ENCODE peak calls at places on chromosome 9, in four cellular contexts. R is esophagus squamous epithelium, X is fibroblast of lung, D is ascending aorta. J is an unnamed sample.
A peak's percentile ranks its signal among the peaks of the same experiment; 100 is the strongest.

GRCh38 chr9:86352440-86353106 is 1.6 kb downstream of the TUT7 start:
- DNase-seq in D (no peak), X (peak; percentile 36), R (no peak), J (no peak)

GRCh38 chr9:113463418-113464285 is at the start of gene RGS3:
- DNase-seq in X (no peak), D (peak; percentile 37), R (no peak), J (no peak)

GRCh38 chr9:16594787-16595186 is 275.7 kb downstream of the BNC2 start:
- DNase-seq in R (no peak), X (no peak), D (no peak), J (no peak)

GRCh38 chr9:118088075-118088474 is 383.9 kb downstream of the TLR4 start:
- DNase-seq in D (no peak), X (no peak), R (no peak), J (no peak)

GRCh38 chr9:107049825-107050184 is 186.8 kb downstream of the ZNF462 start:
- DNase-seq in R (no peak), D (no peak), X (no peak), J (no peak)

GRCh38 chr9:34377402-34377741 is 674 bp upstream of the MYORG start:
- DNase-seq in R (no peak), X (no peak), D (no peak), J (no peak)

GRCh38 chr9:114611516-114612271 is 603 bp downstream of the TMEM268 start:
- DNase-seq in X (peak; percentile 80), R (no peak), D (no peak), J (no peak)

GRCh38 chr9:73079326-73079725 is 72.3 kb upstream of the ANXA1 start:
- DNase-seq in R (no peak), X (no peak), D (no peak), J (no peak)

GRCh38 chr9:77847626-77848025 is 184.0 kb downstream of the GNAQ start:
- DNase-seq in D (no peak), R (no peak), X (no peak), J (no peak)

GRCh38 chr9:115022760-115023434 is 92.5 kb upstream of the TNFSF8 start:
- DNase-seq in X (peak; percentile 35), D (no peak), R (no peak), J (peak; percentile 50)

GRCh38 chr9:117412006-117412715 is 2.7 kb downstream of the ASTN2 start:
- DNase-seq in X (no peak), R (no peak), D (no peak), J (no peak)

GRCh38 chr9:99103909-99104458 is 929 bp upstream of the TGFBR1 start:
- DNase-seq in X (peak; percentile 32), R (no peak), D (no peak), J (peak; percentile 16)

GRCh38 chr9:107034831-107035230 is 171.9 kb downstream of the ZNF462 start:
- DNase-seq in R (no peak), X (no peak), D (no peak), J (no peak)

GRCh38 chr9:120950421-120951388 is 24.1 kb upstream of the TRAF1 start:
- DNase-seq in D (no peak), R (no peak), X (no peak), J (no peak)

GRCh38 chr9:3401556-3401955 is 124.2 kb downstream of the RFX3 start:
- DNase-seq in D (no peak), X (no peak), R (no peak), J (no peak)

GRCh38 chr9:134549336-134549735 is 92.3 kb upstream of the COL5A1 start:
- DNase-seq in R (no peak), X (no peak), D (no peak), J (no peak)

GRCh38 chr9:135242406-135242805 is 154.9 kb downstream of the OLFM1 start:
- DNase-seq in X (no peak), D (no peak), R (no peak), J (no peak)

GRCh38 chr9:128685636-128686489 is 3.2 kb upstream of the SET start:
- DNase-seq in X (peak; percentile 26), D (no peak), R (no peak), J (no peak)

GRCh38 chr9:33129886-33130284 is 37.3 kb downstream of the B4GALT1 start:
- DNase-seq in D (no peak), X (no peak), R (no peak), J (no peak)

GRCh38 chr9:93431498-93432105 is 19.9 kb upstream of the FAM120A start:
- DNase-seq in X (no peak), D (no peak), R (no peak), J (no peak)

GRCh38 chr9:93422987-93423386 is 28.5 kb upstream of the FAM120A start:
- DNase-seq in D (no peak), R (no peak), X (peak; percentile 19), J (no peak)

GRCh38 chr9:93432964-93433363 is 18.5 kb upstream of the FAM120A start:
- DNase-seq in D (no peak), R (no peak), X (no peak), J (no peak)

DNA sequence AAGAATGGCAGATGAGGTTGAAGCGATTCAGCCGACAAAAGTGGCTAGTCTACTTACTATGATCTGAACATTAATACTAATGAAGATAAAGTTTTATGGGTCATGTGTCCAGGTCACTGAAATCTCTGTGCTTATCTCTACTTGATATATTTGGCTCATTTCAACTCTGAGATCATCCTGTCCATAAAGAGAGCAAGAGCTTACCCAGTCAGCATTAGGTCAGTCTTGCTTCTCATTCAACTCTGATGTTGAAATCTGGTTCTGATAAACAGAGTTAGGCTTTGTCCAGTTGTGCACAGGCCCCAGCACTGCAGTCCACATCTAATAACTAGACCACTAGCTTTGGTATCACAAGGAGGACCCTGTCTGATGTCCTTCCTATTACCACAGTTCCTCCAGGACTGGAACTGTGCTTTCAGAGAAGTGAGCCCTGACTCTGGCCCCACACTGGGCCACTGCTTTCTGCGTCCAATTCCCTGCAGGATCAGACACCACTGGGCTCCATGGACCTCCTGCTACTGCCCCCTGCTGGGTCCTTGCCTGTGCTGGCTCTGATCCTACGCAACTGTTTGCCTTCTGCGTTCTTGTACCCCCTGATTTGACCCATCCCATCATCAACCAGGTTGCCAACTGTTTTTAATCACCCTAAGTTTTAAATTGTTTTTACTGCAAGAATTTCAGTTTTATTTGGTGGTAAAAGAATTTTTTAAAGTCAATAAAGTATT is 23.7 kb upstream of the FAM120A start:
- DNase-seq in X (no peak), D (no peak), R (no peak), J (no peak)
- TF ChIP-seq CTCF in X (peak; percentile 23), D (no peak), R (no peak), J (peak; percentile 9)

GRCh38 chr9:131776473-131776872 is 36.6 kb upstream of the RAPGEF1 start:
- DNase-seq in D (no peak), R (no peak), X (peak; percentile 44), J (no peak)
- TF ChIP-seq CTCF in D (no peak), R (no peak), X (no peak), J (no peak)

GRCh38 chr9:109518621-109519335 is 20.7 kb upstream of the PTPN3 start:
- DNase-seq in R (no peak), X (no peak), D (no peak), J (no peak)

GRCh38 chr9:109519366-109519765 is 21.3 kb upstream of the PTPN3 start:
- DNase-seq in D (no peak), X (no peak), R (no peak), J (no peak)

GRCh38 chr9:109517798-109518435 is 19.8 kb upstream of the PTPN3 start:
- DNase-seq in D (no peak), X (no peak), R (no peak), J (no peak)

DNA sequence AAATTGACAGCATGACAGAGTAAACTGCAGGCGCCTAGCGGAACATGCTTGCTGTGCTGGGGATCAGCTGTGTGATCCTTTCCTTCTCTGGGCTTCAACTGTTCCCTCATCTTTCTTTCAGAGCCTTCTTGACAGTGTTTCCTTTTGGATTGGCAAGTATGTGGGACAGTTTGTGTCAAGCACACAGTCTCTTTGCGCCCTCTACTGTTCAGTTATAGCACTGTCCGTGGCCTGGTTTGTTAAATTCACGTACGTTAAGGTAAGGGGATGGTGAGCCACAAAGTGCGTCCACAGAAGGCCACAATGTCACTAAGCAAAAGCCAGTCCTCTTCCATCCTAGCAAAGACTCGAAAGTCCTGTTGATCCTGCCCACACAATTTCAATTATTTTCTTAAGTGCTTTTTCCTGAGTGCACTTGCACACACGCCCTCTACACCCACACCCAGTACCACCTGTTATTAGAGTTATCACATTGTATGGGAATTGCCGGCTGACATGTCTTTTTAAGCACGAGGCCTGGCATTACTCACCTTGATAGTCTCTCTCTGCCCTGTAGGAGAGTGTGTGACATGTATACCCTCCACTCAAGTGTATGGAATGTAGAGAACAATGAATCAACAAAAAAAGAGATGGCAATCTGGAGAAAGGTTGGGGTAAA is 22.5 kb upstream of the PTPN3 start:
- DNase-seq in R (no peak), D (no peak), X (peak; percentile 76), J (peak; percentile 41)
- TF ChIP-seq CTCF in R (peak; percentile 86), D (peak; percentile 87), X (peak; percentile 96), J (peak; percentile 94)

DNA sequence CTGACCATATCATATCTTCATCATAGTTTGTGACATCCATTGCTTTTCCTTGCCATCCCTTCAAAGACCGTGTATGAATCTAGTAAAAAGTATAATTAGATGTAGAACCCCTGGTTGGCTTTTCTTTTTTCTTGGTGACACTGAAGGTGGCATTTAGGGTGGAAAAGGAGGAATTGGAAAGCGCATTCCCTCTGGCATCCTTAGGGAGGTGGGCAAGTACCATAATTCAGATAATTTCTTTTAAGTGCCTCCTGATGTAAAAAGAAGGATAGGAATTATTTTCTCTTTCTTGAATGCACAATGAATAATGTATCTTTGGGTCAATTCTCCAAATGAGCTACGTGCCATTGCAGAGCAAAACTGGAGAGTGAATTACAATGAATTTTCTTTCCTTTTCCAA is 73.2 kb upstream of the SMARCA2 start:
- DNase-seq in D (no peak), R (no peak), X (peak; percentile 24), J (no peak)
- TF ChIP-seq CTCF in D (no peak), R (peak; percentile 6), X (peak; percentile 44), J (peak; percentile 59)

DNA sequence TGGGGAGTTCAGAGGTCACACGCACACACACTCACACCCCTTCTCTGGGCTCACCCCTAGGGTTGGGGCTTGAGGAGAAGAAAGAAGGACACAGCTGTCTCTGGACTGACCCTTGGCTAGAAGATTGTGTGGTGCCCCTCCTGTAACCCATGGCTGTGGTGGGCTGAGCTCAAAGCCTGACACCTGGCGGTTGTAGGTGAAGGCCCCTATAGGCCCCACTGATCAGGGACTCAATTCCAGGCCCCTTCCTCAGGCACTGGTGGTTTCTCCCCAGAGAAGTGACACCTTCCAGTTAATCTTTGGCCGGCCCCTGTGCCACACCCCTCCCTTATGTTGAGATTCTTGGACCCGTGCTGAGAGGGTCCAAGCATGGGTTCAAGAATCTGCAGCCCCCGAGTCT is 35.2 kb upstream of the CRB2 start:
- DNase-seq in D (no peak), X (no peak), R (no peak), J (no peak)
- TF ChIP-seq CTCF in D (no peak), X (no peak), R (no peak), J (no peak)

DNA sequence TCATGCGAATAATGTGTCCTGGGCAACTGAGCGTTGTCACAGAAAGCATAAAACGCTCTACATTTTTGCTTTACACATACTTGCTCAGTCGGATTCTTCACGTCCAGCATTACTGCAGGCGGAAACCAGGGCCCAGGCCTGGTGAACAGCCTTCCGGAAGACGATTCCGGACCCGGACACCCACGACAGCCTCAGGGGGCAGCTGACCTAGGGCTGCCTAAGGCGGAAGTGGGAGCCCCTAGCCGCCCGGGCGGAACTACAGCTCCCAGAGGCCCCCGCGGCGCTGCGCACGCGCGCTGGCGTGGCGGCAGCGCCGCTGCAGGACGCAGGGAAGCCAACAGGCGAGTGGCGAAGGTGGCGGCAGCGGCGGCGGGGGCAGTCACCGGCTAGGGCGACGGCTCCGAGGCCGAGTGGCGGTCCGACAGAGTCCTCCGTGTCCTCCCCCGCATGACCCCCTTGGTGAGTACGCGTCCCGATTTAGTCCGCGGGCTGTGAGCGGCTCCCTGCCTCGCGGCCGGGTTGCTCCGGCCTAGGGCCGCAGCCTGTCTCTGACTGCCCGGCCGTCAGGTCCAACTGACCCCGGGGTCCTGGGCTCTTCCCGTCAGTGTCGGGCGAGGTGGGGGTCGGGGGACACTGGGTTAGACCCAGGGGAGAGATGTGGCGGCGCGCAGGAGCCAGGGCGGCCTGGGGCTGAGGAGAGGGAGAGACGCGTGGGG is at the start of gene GAPVD1:
- DNase-seq in D (peak; percentile 43), R (peak; percentile 35), X (peak; percentile 80), J (peak; percentile 71)
- TF ChIP-seq CTCF in D (peak; percentile 34), R (peak; percentile 55), X (peak; percentile 6), J (peak; percentile 8)